ENCODE peak calls at places on chromosomes 1 and 21, in six cellular contexts. W is stimulated activated CD4-positive, alpha-beta T cell treated with anti-CD3 and anti-CD28 coated beads, Interleukin-12 subunit alpha, Interleukin-12 subunit beta, amount 100 ng/mL, for 4 hours; S is stimulated activated CD8-positive, alpha-beta memory T cell treated with anti-CD3 and anti-CD28 coated beads, Interleukin-15, amount 100 ng/mL, for 48 hours; A is left cardiac atrium; D is smooth muscle cell of the brain vasculature; Z is AG08395. I is an unnamed sample.

GRCh38 chr1:165854101-165854845 is 26.9 kb downstream of the UCK2 start:
- DNase-seq in Z (peak), A (no peak), W (no peak), D (peak), S (no peak), I (no peak)

GRCh38 chr1:19398309-19398760 is 86.2 kb downstream of the SLC66A1 start:
- DNase-seq in S (peak), A (no peak), Z (peak), W (no peak), D (peak), I (no peak)

GRCh38 chr1:31579374-31579773 is 3.1 kb downstream of the TINAGL1 start:
- DNase-seq in D (no peak), W (no peak), A (peak), S (no peak), Z (no peak), I (no peak)

GRCh38 chr1:52571783-52572182 is 18.9 kb upstream of the TUT4 start:
- DNase-seq in A (no peak), S (no peak), D (no peak), W (no peak), Z (no peak), I (peak)

GRCh38 chr1:229024528-229025119 is 246.3 kb upstream of the RAB4A start:
- DNase-seq in W (no peak), D (peak), S (no peak), A (peak), Z (peak), I (no peak)

GRCh38 chr1:26666855-26667254 is 29.0 kb upstream of the ARID1A start:
- DNase-seq in Z (no peak), S (no peak), A (no peak), W (no peak), D (no peak), I (no peak)

GRCh38 chr1:117659565-117660264 is 53.9 kb downstream of the TENT5C start:
- DNase-seq in S (no peak), W (no peak), A (no peak), D (no peak), Z (no peak), I (peak)

GRCh38 chr1:119288751-119289150 is 79.8 kb upstream of the HAO2 start:
- DNase-seq in D (no peak), A (no peak), W (no peak), Z (no peak), S (no peak), I (no peak)

GRCh38 chr1:221217029-221217428 is 337.8 kb downstream of the HLX start:
- DNase-seq in S (no peak), W (no peak), A (no peak), Z (peak), D (no peak), I (no peak)

GRCh38 chr1:64340361-64340760 is 129.6 kb upstream of the CACHD1 start:
- DNase-seq in D (no peak), Z (no peak), A (no peak), S (no peak), W (no peak), I (no peak)

GRCh38 chr1:2004867-2005266 is 1.3 kb upstream of the CFAP74 start:
- DNase-seq in W (no peak), D (no peak), S (no peak), Z (no peak), A (no peak), I (no peak)

GRCh38 chr1:163875214-163875926 is 553.6 kb downstream of the NUF2 start:
- DNase-seq in D (no peak), W (no peak), A (peak), Z (peak), S (no peak), I (no peak)

GRCh38 chr1:91651243-91651642 is 150.6 kb downstream of the CDC7 start:
- DNase-seq in Z (no peak), D (peak), W (no peak), S (no peak), A (no peak), I (no peak)

GRCh38 chr1:168583571-168583970 is 7.2 kb downstream of the XCL1 start:
- DNase-seq in Z (no peak), S (no peak), D (no peak), A (no peak), W (no peak), I (no peak)

GRCh38 chr1:31954607-31955283 is 16.6 kb upstream of the PTP4A2 start:
- DNase-seq in W (no peak), Z (peak), A (peak), D (peak), S (no peak), I (no peak)

GRCh38 chr1:60132985-60133673 is 59.6 kb upstream of the C1orf87 start:
- DNase-seq in Z (peak), D (no peak), W (no peak), S (no peak), A (no peak), I (no peak)

GRCh38 chr1:54998677-54999076 is at the start of gene BSND:
- DNase-seq in W (no peak), A (no peak), S (no peak), Z (no peak), D (no peak), I (no peak)

GRCh38 chr1:170162385-170163226 is 16.8 kb downstream of the NTMT2 start:
- DNase-seq in W (no peak), D (peak), A (peak), Z (peak), S (no peak), I (no peak)

GRCh38 chr1:30358510-30358909 is 364.9 kb downstream of the MATN1 start:
- DNase-seq in Z (no peak), D (no peak), W (no peak), S (no peak), A (no peak), I (no peak)

GRCh38 chr21:31752352-31752751 is 20.4 kb upstream of the SCAF4 start:
- DNase-seq in W (no peak), Z (peak), D (no peak), A (no peak), S (no peak), I (no peak)

GRCh38 chr21:34569381-34569979 is 45.4 kb downstream of the RCAN1 start:
- DNase-seq in D (no peak), W (no peak), Z (no peak), S (no peak), A (no peak), I (no peak)

GRCh38 chr21:35860181-35860869 is 200.0 kb downstream of the SETD4 start:
- DNase-seq in Z (no peak), D (no peak), S (no peak), A (no peak), W (no peak), I (no peak)